ENCODE peak calls at places on chromosomes 3 and 15, in eight cellular contexts. P is posterior cingulate gyrus, I is DMS79 treated with DMSO at 0.1 percent for 48 hours, E is T-cell, R is left ventricle myocardium inferior, K is lower lobe of right lung, S is neural crest cell, V is occipital lobe. O is an unnamed sample.

GRCh38 chr15:31301687-31301990 is 25.0 kb upstream of the KLF13 start:
- DNase-seq in P (no peak), I (no peak), E (no peak), R (no peak), K (no peak), S (no peak), V (no peak), O (no peak)

GRCh38 chr3:153130312-153130977 is 31.6 kb upstream of the RAP2B start:
- DNase-seq in P (no peak), I (no peak), E (no peak), R (no peak), K (no peak), S (no peak), V (no peak), O (no peak)

GRCh38 chr3:157354722-157355121 is 81.9 kb upstream of the PTX3 start:
- DNase-seq in P (no peak), I (no peak), E (no peak), R (no peak), K (no peak), S (no peak), V (no peak), O (no peak)

GRCh38 chr3:11168881-11169805 is 14.8 kb downstream of the HRH1 start:
- DNase-seq in P (peak), I (no peak), E (no peak), R (no peak), K (no peak), S (no peak), V (no peak), O (no peak)

GRCh38 chr15:41904487-41905359 is 10.9 kb upstream of the SPTBN5 start:
- DNase-seq in P (peak), I (peak), E (peak), R (peak), K (no peak), S (peak), V (peak), O (peak)

GRCh38 chr15:88191806-88192165 is 64.8 kb downstream of the NTRK3 start:
- DNase-seq in P (no peak), I (no peak), E (no peak), R (no peak), K (no peak), S (no peak), V (no peak), O (no peak)

GRCh38 chr3:11735638-11736037 is 91.9 kb upstream of the VGLL4 start:
- DNase-seq in P (no peak), I (no peak), E (no peak), R (no peak), K (no peak), S (no peak), V (no peak), O (no peak)

GRCh38 chr15:34753236-34753894 is 1.4 kb downstream of the GJD2 start:
- DNase-seq in P (no peak), I (no peak), E (no peak), R (peak), K (no peak), S (peak), V (no peak), O (no peak)

GRCh38 chr15:75030023-75030413 is 6.6 kb downstream of the PPCDC start:
- DNase-seq in P (no peak), I (no peak), E (no peak), R (no peak), K (no peak), S (no peak), V (no peak), O (no peak)

GRCh38 chr3:42130329-42131070 is 39.3 kb downstream of the TRAK1 start:
- DNase-seq in P (no peak), I (no peak), E (no peak), R (no peak), K (no peak), S (no peak), V (no peak), O (no peak)

GRCh38 chr3:43998841-43999805 is 242.6 kb upstream of the TOPAZ1 start:
- DNase-seq in P (peak), I (peak), E (no peak), R (no peak), K (peak), S (peak), V (peak), O (peak)

GRCh38 chr3:19147905-19148767 is at the start of gene KCNH8:
- DNase-seq in P (peak), I (peak), E (peak), R (no peak), K (no peak), S (peak), V (peak), O (peak)

GRCh38 chr3:72129384-72130094 is 344.6 kb upstream of the PROK2 start:
- DNase-seq in P (no peak), I (no peak), E (no peak), R (no peak), K (no peak), S (no peak), V (no peak), O (no peak)

GRCh38 chr3:50256978-50257890 is 11.7 kb upstream of the SEMA3B start:
- DNase-seq in P (no peak), I (no peak), E (peak), R (no peak), K (no peak), S (no peak), V (no peak), O (no peak)

GRCh38 chr3:43223670-43224364 is 62.5 kb upstream of the SNRK start:
- DNase-seq in P (no peak), I (no peak), E (no peak), R (no peak), K (no peak), S (no peak), V (no peak), O (no peak)

GRCh38 chr3:120424506-120424905 is 26.3 kb downstream of the FSTL1 start:
- DNase-seq in P (no peak), I (no peak), E (no peak), R (peak), K (no peak), S (no peak), V (no peak), O (no peak)

GRCh38 chr15:50791537-50791885 is 26.0 kb upstream of the SPPL2A start:
- DNase-seq in P (no peak), I (no peak), E (no peak), R (no peak), K (no peak), S (no peak), V (no peak), O (no peak)

GRCh38 chr3:63390831-63391230 is 112.7 kb downstream of the SYNPR start:
- DNase-seq in P (no peak), I (no peak), E (no peak), R (no peak), K (no peak), S (no peak), V (no peak), O (no peak)

GRCh38 chr3:133880287-133880686 is 15.4 kb downstream of the RAB6B start:
- DNase-seq in P (no peak), I (no peak), E (no peak), R (no peak), K (no peak), S (no peak), V (no peak), O (no peak)

GRCh38 chr15:66981746-66982145 is 83.7 kb upstream of the SMAD3 start:
- DNase-seq in P (no peak), I (no peak), E (no peak), R (no peak), K (no peak), S (no peak), V (no peak), O (no peak)

GRCh38 chr3:123789760-123790159 is 94.4 kb downstream of the MYLK start:
- DNase-seq in P (no peak), I (no peak), E (no peak), R (no peak), K (no peak), S (no peak), V (no peak), O (no peak)

GRCh38 chr3:157543491-157544035 is 40.3 kb upstream of the VEPH1 start:
- DNase-seq in P (peak), I (no peak), E (no peak), R (no peak), K (no peak), S (no peak), V (no peak), O (no peak)

GRCh38 chr3:153284282-153284938 is 122.4 kb downstream of the RAP2B start:
- DNase-seq in P (no peak), I (no peak), E (peak), R (no peak), K (peak), S (no peak), V (peak), O (no peak)

GRCh38 chr3:13400114-13400696 is 19.9 kb downstream of the NUP210 start:
- DNase-seq in P (peak), I (no peak), E (no peak), R (no peak), K (no peak), S (no peak), V (no peak), O (no peak)

GRCh38 chr3:101963902-101964362 is 114.6 kb downstream of the NFKBIZ start:
- DNase-seq in P (no peak), I (no peak), E (no peak), R (no peak), K (no peak), S (no peak), V (peak), O (no peak)

GRCh38 chr3:112333002-112333385 is at the start of gene CD200:
- DNase-seq in P (peak), I (peak), E (peak), R (peak), K (peak), S (peak), V (peak), O (no peak)

GRCh38 chr15:80367094-80367493 is 37.1 kb upstream of the ARNT2 start:
- DNase-seq in P (no peak), I (no peak), E (no peak), R (no peak), K (no peak), S (peak), V (no peak), O (no peak)

GRCh38 chr3:59981377-59981776 is 931.6 kb upstream of the CFAP20DC start:
- DNase-seq in P (no peak), I (no peak), E (no peak), R (no peak), K (no peak), S (no peak), V (no peak), O (no peak)

GRCh38 chr3:112059497-112059896 is 25.0 kb downstream of the TMPRSS7 start:
- DNase-seq in P (no peak), I (no peak), E (no peak), R (no peak), K (no peak), S (no peak), V (no peak), O (no peak)

GRCh38 chr3:61824553-61825135 is 263.3 kb downstream of the PTPRG start:
- DNase-seq in P (no peak), I (no peak), E (no peak), R (no peak), K (no peak), S (no peak), V (no peak), O (no peak)

GRCh38 chr3:100096866-100097265 is 17.4 kb downstream of the FILIP1L start:
- DNase-seq in P (no peak), I (no peak), E (no peak), R (no peak), K (no peak), S (no peak), V (no peak), O (no peak)

GRCh38 chr3:143727391-143727790 is 120.9 kb downstream of the SLC9A9 start:
- DNase-seq in P (no peak), I (no peak), E (no peak), R (no peak), K (no peak), S (no peak), V (no peak), O (no peak)